ENCODE peak calls at places on chromosomes 6 and 20, in nine cellular contexts. N is AG08396; Z is activated T-cell treated with anti-CD3 and anti-CD28 coated beads for 24 hours; A is CD4-positive, alpha-beta T cell; S is myocyte; X is Peyer's patch; R is ovary; I is brain microvascular endothelial cell; U is HT1080. B is an unnamed sample.

GRCh38 chr20:1809611-1810510 is 85.3 kb upstream of the SIRPA start:
- DNase-seq in N (peak), Z (no peak), A (no peak), S (no peak), X (no peak), R (no peak), I (peak), U (peak), B (no peak)

GRCh38 chr6:16201706-16202105 is 36.7 kb upstream of the GMPR start:
- DNase-seq in N (no peak), Z (no peak), A (no peak), S (no peak), X (no peak), R (no peak), I (no peak), U (no peak), B (no peak)

GRCh38 chr6:150006961-150007464 is 18.3 kb downstream of the RAET1L start:
- DNase-seq in N (peak), Z (no peak), A (no peak), S (peak), X (no peak), R (peak), I (no peak), U (peak), B (peak)

GRCh38 chr6:32886674-32887383 is 32.8 kb downstream of the PSMB9 start:
- DNase-seq in N (peak), Z (no peak), A (no peak), S (peak), X (no peak), R (peak), I (peak), U (peak), B (no peak)

GRCh38 chr6:20332441-20333006 is 69.2 kb upstream of the E2F3 start:
- DNase-seq in N (no peak), Z (no peak), A (no peak), S (peak), X (no peak), R (no peak), I (no peak), U (no peak), B (no peak)

GRCh38 chr6:48472535-48472934 is 361.5 kb upstream of the PTCHD4 start:
- DNase-seq in N (no peak), Z (no peak), A (no peak), S (no peak), X (no peak), R (no peak), I (no peak), U (no peak), B (no peak)

GRCh38 chr6:13811627-13812358 is 2.6 kb downstream of the MCUR1 start:
- DNase-seq in N (no peak), Z (no peak), A (no peak), S (no peak), X (peak), R (peak), I (no peak), U (no peak), B (no peak)

GRCh38 chr6:44662461-44663121 is 275.1 kb downstream of the CDC5L start:
- DNase-seq in N (no peak), Z (no peak), A (no peak), S (peak), X (no peak), R (no peak), I (peak), U (peak), B (no peak)

GRCh38 chr6:5034328-5034727 is 30.5 kb upstream of the RPP40 start:
- DNase-seq in N (no peak), Z (no peak), A (no peak), S (no peak), X (no peak), R (no peak), I (no peak), U (no peak), B (no peak)

GRCh38 chr20:20174089-20174835 is 121.9 kb downstream of the CFAP61 start:
- DNase-seq in N (no peak), Z (no peak), A (no peak), S (no peak), X (no peak), R (no peak), I (no peak), U (no peak), B (no peak)

GRCh38 chr6:34157236-34157830 is 11.4 kb upstream of the GRM4 start:
- DNase-seq in N (peak), Z (no peak), A (no peak), S (no peak), X (no peak), R (no peak), I (no peak), U (no peak), B (no peak)

GRCh38 chr20:37574199-37574890 is 46.7 kb upstream of the BLCAP start:
- DNase-seq in N (no peak), Z (no peak), A (no peak), S (no peak), X (no peak), R (no peak), I (no peak), U (no peak), B (no peak)

GRCh38 chr6:38638941-38639497 is 710 bp downstream of the BTBD9 start:
- DNase-seq in N (peak), Z (peak), A (peak), S (no peak), X (peak), R (peak), I (peak), U (peak), B (peak)